ENCODE peak calls at places on chromosomes 13 and 19, in nine cellular contexts. K is GOT3; E is stimulated activated CD4-positive, alpha-beta T cell treated with anti-CD3 and anti-CD28 coated beads, Interleukin-4, amount 100 ng/mL, for 48 hours; M is mammary epithelial cell; N is heart right ventricle; B is head of caudate nucleus; C is RPMI8226; S is B cell; X is NCI-H345. A is an unnamed sample.
A peak's percentile ranks its signal among the peaks of the same experiment; 100 is the strongest.

GRCh38 chr19:55647732-55648656 is at the start of gene CCDC106:
- DNase-seq in K (no peak), E (peak; percentile 27), M (peak; percentile 27), N (peak; percentile 79), B (peak; percentile 88), C (peak; percentile 65), S (peak; percentile 81), X (peak; percentile 57), A (peak; percentile 50)

GRCh38 chr19:48169974-48170803 is at the start of the genes LIG1 and ZSWIM9:
- DNase-seq in K (peak; percentile 87), E (peak; percentile 90), M (peak; percentile 97), N (peak; percentile 91), B (peak; percentile 97), C (peak; percentile 92), S (peak; percentile 95), X (peak; percentile 96), A (peak; percentile 88)

GRCh38 chr19:1236566-1236965 is 1.2 kb downstream of the CBARP start:
- DNase-seq in K (no peak), E (no peak), M (no peak), N (no peak), B (peak; percentile 76), C (no peak), S (no peak), X (peak; percentile 29), A (no peak)

GRCh38 chr13:108069521-108070210 is 145.7 kb downstream of the LIG4 start:
- DNase-seq in K (no peak), E (no peak), M (no peak), N (no peak), B (no peak), C (no peak), S (no peak), X (no peak), A (no peak)

GRCh38 chr13:24995225-24995804 is 100.6 kb upstream of the PABPC3 start:
- DNase-seq in K (no peak), E (peak; percentile 47), M (peak; percentile 66), N (peak; percentile 57), B (peak; percentile 69), C (peak; percentile 76), S (peak; percentile 76), X (peak; percentile 77), A (peak; percentile 41)

GRCh38 chr19:50724522-50725217 is 1.5 kb downstream of the CLEC11A start:
- DNase-seq in K (peak; percentile 94), E (peak; percentile 94), M (peak; percentile 99), N (peak; percentile 98), B (peak; percentile 100), C (peak; percentile 41), S (peak; percentile 89), X (peak; percentile 90), A (peak; percentile 100)

GRCh38 chr13:106433066-106433465 is 102.4 kb downstream of the EFNB2 start:
- DNase-seq in K (no peak), E (no peak), M (no peak), N (no peak), B (no peak), C (no peak), S (no peak), X (no peak), A (no peak)

GRCh38 chr13:95710313-95710712 is 33.4 kb downstream of the DNAJC3 start:
- DNase-seq in K (no peak), E (no peak), M (peak; percentile 67), N (no peak), B (no peak), C (no peak), S (no peak), X (no peak), A (no peak)

GRCh38 chr13:113545455-113545930 is 39.1 kb upstream of the TFDP1 start:
- DNase-seq in K (no peak), E (no peak), M (no peak), N (no peak), B (peak; percentile 53), C (no peak), S (no peak), X (no peak), A (no peak)

GRCh38 chr19:17513801-17514200 is 2.4 kb downstream of the PGLS start:
- DNase-seq in K (no peak), E (no peak), M (peak; percentile 70), N (no peak), B (no peak), C (no peak), S (no peak), X (no peak), A (no peak)

GRCh38 chr19:50949792-50950320 is 3.0 kb downstream of the KLK5 start:
- DNase-seq in K (no peak), E (no peak), M (no peak), N (no peak), B (no peak), C (no peak), S (no peak), X (no peak), A (no peak)

GRCh38 chr19:5578094-5578846 is 10.5 kb upstream of the TINCR start:
- DNase-seq in K (no peak), E (peak; percentile 42), M (peak; percentile 35), N (peak; percentile 50), B (peak; percentile 84), C (peak; percentile 73), S (peak; percentile 84), X (peak; percentile 72), A (peak; percentile 79)

GRCh38 chr19:2952953-2953481 is 8.2 kb upstream of the ZNF77 start:
- DNase-seq in K (no peak), E (no peak), M (peak; percentile 77), N (no peak), B (no peak), C (peak; percentile 55), S (no peak), X (peak; percentile 22), A (peak; percentile 45)

GRCh38 chr13:94641432-94641941 is 39.8 kb downstream of the GPR180 start:
- DNase-seq in K (no peak), E (no peak), M (peak; percentile 86), N (no peak), B (no peak), C (no peak), S (no peak), X (peak; percentile 86), A (no peak)

GRCh38 chr19:42323852-42324654 is 1.4 kb upstream of the MEGF8 start:
- DNase-seq in K (no peak), E (no peak), M (no peak), N (no peak), B (no peak), C (peak; percentile 35), S (peak; percentile 65), X (no peak), A (no peak)

GRCh38 chr13:79810671-79811070 is 329.7 kb downstream of the NDFIP2 start:
- DNase-seq in K (no peak), E (no peak), M (peak; percentile 22), N (no peak), B (no peak), C (no peak), S (no peak), X (no peak), A (no peak)

GRCh38 chr19:40601061-40601973 is at the start of gene LTBP4:
- DNase-seq in K (no peak), E (no peak), M (no peak), N (peak; percentile 75), B (no peak), C (peak; percentile 71), S (peak; percentile 65), X (peak; percentile 41), A (no peak)

GRCh38 chr13:38687246-38688229 is 661 bp downstream of the FREM2 start:
- DNase-seq in K (no peak), E (no peak), M (peak; percentile 59), N (no peak), B (peak; percentile 42), C (no peak), S (no peak), X (peak; percentile 29), A (peak; percentile 44)

GRCh38 chr19:8580710-8581281 is 3.6 kb upstream of the MYO1F start:
- DNase-seq in K (no peak), E (peak; percentile 77), M (peak; percentile 42), N (peak; percentile 82), B (peak; percentile 83), C (peak; percentile 85), S (peak; percentile 90), X (peak; percentile 34), A (peak; percentile 76)

GRCh38 chr19:15468675-15469512 is 4.5 kb upstream of the RASAL3 start:
- DNase-seq in K (no peak), E (no peak), M (no peak), N (no peak), B (no peak), C (no peak), S (no peak), X (no peak), A (no peak)